ENCODE peak calls at places on chromosomes 2 and 18, in six cellular contexts. N, X, D, J, R and L are unnamed samples.
A peak's percentile ranks its signal among the peaks of the same experiment; 100 is the strongest.

GRCh38 chr2:156476516-156477206 is 40.5 kb downstream of the GPD2 start:
- DNase-seq in N (no peak), X (no peak), D (no peak), J (no peak), R (no peak), L (no peak)

GRCh38 chr2:150491943-150492342 is 4.5 kb upstream of the RND3 start:
- DNase-seq in N (no peak), X (no peak), D (no peak), J (no peak), R (no peak), L (no peak)

GRCh38 chr2:239316562-239317465 is 84.0 kb downstream of the HDAC4 start:
- DNase-seq in N (no peak), X (no peak), D (no peak), J (no peak), R (no peak), L (no peak)

GRCh38 chr18:22348521-22349316 is 69.0 kb downstream of the CTAGE1 start:
- DNase-seq in N (no peak), X (peak; percentile 85), D (no peak), J (no peak), R (peak; percentile 87), L (no peak)

GRCh38 chr2:128262315-128263253 is 56.1 kb downstream of the HS6ST1 start:
- DNase-seq in N (no peak), X (no peak), D (no peak), J (no peak), R (peak; percentile 52), L (no peak)

GRCh38 chr2:70381821-70382220 is 80.0 kb upstream of the FAM136A start:
- DNase-seq in N (no peak), X (peak; percentile 49), D (no peak), J (no peak), R (no peak), L (no peak)

GRCh38 chr18:76524900-76525698 is 30.1 kb upstream of the ZNF516 start:
- DNase-seq in N (no peak), X (peak; percentile 53), D (no peak), J (no peak), R (no peak), L (no peak)

GRCh38 chr2:84271987-84272386 is 187.1 kb downstream of the SUCLG1 start:
- DNase-seq in N (no peak), X (no peak), D (no peak), J (no peak), R (no peak), L (no peak)

GRCh38 chr2:73614997-73615396 is 27.2 kb downstream of the NAT8 start:
- DNase-seq in N (no peak), X (no peak), D (no peak), J (no peak), R (no peak), L (no peak)

GRCh38 chr2:146987996-146988395 is 856.8 kb upstream of the ACVR2A start:
- DNase-seq in N (no peak), X (no peak), D (no peak), J (no peak), R (no peak), L (no peak)

GRCh38 chr2:101467306-101467705 is 7.6 kb downstream of the RFX8 start:
- DNase-seq in N (no peak), X (no peak), D (no peak), J (no peak), R (no peak), L (no peak)

GRCh38 chr18:54776282-54776977 is 51.8 kb upstream of the RAB27B start:
- DNase-seq in N (no peak), X (peak; percentile 81), D (no peak), J (peak; percentile 10), R (no peak), L (no peak)

GRCh38 chr18:76519156-76519549 is 24.1 kb upstream of the ZNF516 start:
- DNase-seq in N (no peak), X (no peak), D (no peak), J (no peak), R (no peak), L (no peak)